ENCODE peak calls at places on chromosomes 16 and 17, in seven cellular contexts. E is psoas muscle; W is aorta; Y is CD4-positive, alpha-beta memory T cell; K is ovary; V is pancreas; H is Karpas-422. R is an unnamed sample. For H3K36me3, the result is how much of the 10 kb centered on the place peaks cover.

GRCh38 chr16:21628196-21628726 is 24.1 kb downstream of the IGSF6 start:
- DNase-seq in H (no peak), Y (no peak), V (no peak), K (no peak), E (no peak), W (no peak), R (no peak)

GRCh38 chr17:32962320-32962707 is 29.3 kb upstream of the SPACA3 start:
- DNase-seq in H (no peak), K (no peak), E (no peak), W (no peak), Y (no peak), V (no peak), R (no peak)

GRCh38 chr17:69954241-69954933 is 120.6 kb upstream of the KCNJ16 start:
- DNase-seq in W (no peak), V (no peak), H (no peak), E (no peak), K (no peak), Y (no peak), R (no peak)

GRCh38 chr17:67993998-67994361 is 2.3 kb downstream of the C17orf58 start:
- DNase-seq in Y (peak), V (no peak), K (no peak), E (no peak), W (no peak), H (peak), R (no peak)

GRCh38 chr16:25735645-25736044 is 43.9 kb downstream of the HS3ST4 start:
- DNase-seq in Y (no peak), E (no peak), H (no peak), V (no peak), W (no peak), K (no peak), R (no peak)

GRCh38 chr16:29962344-29962994 is 590 bp downstream of the TMEM219 start:
- DNase-seq in Y (no peak), E (no peak), H (peak), W (no peak), V (no peak), K (peak), R (no peak)

GRCh38 chr17:34706029-34706428 is 126.6 kb downstream of the TMEM132E start:
- DNase-seq in Y (no peak), K (no peak), H (peak), E (no peak), W (no peak), V (no peak), R (no peak)

GRCh38 chr16:48963901-48964615 is 317.6 kb downstream of the CBLN1 start:
- DNase-seq in K (no peak), E (no peak), W (no peak), Y (no peak), H (no peak), V (no peak), R (no peak)

GRCh38 chr17:1328437-1328836 is 49.0 kb downstream of the TRARG1 start:
- DNase-seq in W (no peak), H (no peak), V (no peak), K (no peak), E (no peak), Y (no peak), R (no peak)

GRCh38 chr16:28495098-28495793 is 803 bp downstream of the APOBR start:
- DNase-seq in V (no peak), E (no peak), H (no peak), Y (no peak), W (no peak), K (no peak), R (no peak)

GRCh38 chr16:4328580-4329353 is 12.9 kb downstream of the GLIS2 start:
- DNase-seq in H (no peak), Y (no peak), E (no peak), K (peak), W (no peak), V (no peak), R (no peak)

GRCh38 chr17:17906418-17907215 is 65.6 kb downstream of the TOM1L2 start:
- DNase-seq in W (peak), Y (no peak), E (no peak), V (no peak), H (no peak), K (no peak), R (no peak)
- H3K27ac ChIP-seq in W (no peak), Y (no peak), E (no peak), V (no peak), H (no peak), K (no peak), R (no peak)

GRCh38 chr17:13005530-13005929 is 12.3 kb downstream of the ELAC2 start:
- DNase-seq in K (no peak), E (no peak), V (no peak), Y (no peak), H (no peak), W (no peak), R (no peak)
- H3K36me3 ChIP-seq in K (under half), E (under half), V (under half), Y (half or more), H (half or more), W (under half), R (under half)

DNA sequence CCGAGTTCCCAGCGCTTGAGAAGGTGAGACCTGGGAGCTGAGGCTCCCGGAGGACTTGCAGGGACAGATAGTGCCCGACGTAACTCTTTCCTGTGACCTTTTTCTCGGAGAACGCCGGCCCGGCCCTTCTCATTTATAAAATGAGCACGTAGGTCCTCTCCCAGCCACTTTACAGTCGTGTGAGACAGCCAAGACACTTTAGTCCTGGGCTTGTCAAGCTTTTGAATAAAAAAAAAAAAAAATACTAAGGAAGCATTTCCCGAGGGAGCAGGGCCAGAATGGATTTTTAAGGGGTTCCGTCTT is 241 bp downstream of the DRC3 start:
- DNase-seq in W (no peak), V (no peak), H (no peak), K (no peak), Y (no peak), E (no peak), R (no peak)
- H3K27ac ChIP-seq in W (no peak), V (peak), H (no peak), K (no peak), Y (peak), E (peak), R (no peak)

GRCh38 chr16:88842308-88842756 is 14.4 kb downstream of the GALNS start:
- DNase-seq in Y (no peak), V (no peak), H (no peak), E (no peak), K (no peak), W (no peak), R (no peak)

GRCh38 chr16:88843256-88843655 is 13.5 kb downstream of the GALNS start:
- DNase-seq in K (no peak), Y (no peak), H (no peak), V (no peak), W (no peak), E (no peak), R (no peak)

GRCh38 chr16:88841521-88842307 is 15.0 kb downstream of the GALNS start:
- DNase-seq in E (no peak), K (no peak), H (no peak), W (no peak), V (no peak), Y (no peak), R (no peak)

GRCh38 chr16:88844412-88845118 is 12.2 kb downstream of the GALNS start:
- DNase-seq in H (peak), V (no peak), Y (no peak), W (no peak), K (no peak), E (no peak), R (no peak)

GRCh38 chr16:88842806-88843205 is 13.9 kb downstream of the GALNS start:
- DNase-seq in V (no peak), H (no peak), K (no peak), Y (no peak), E (no peak), W (no peak), R (no peak)
- H3K36me3 ChIP-seq in V (under half), H (under half), K (under half), Y (under half), E (under half), W (under half), R (under half)

GRCh38 chr17:21466550-21466949 is 90.4 kb downstream of the KCNJ12 start:
- DNase-seq in H (no peak), K (no peak), E (no peak), W (no peak), V (no peak), Y (no peak), R (no peak)
- H3K27ac ChIP-seq in H (no peak), K (no peak), E (no peak), W (no peak), V (no peak), Y (no peak), R (no peak)

GRCh38 chr16:66591018-66591417 is 11.8 kb downstream of the CMTM2 start:
- DNase-seq in W (no peak), H (no peak), K (no peak), E (no peak), V (no peak), Y (no peak), R (no peak)

GRCh38 chr16:66594739-66595138 is 9.8 kb upstream of the CMTM3 start:
- DNase-seq in H (no peak), E (no peak), V (no peak), Y (no peak), K (no peak), W (no peak), R (no peak)

GRCh38 chr16:66592814-66593213 is 11.7 kb upstream of the CMTM3 start:
- DNase-seq in K (no peak), V (no peak), Y (no peak), H (no peak), W (no peak), E (no peak), R (no peak)

GRCh38 chr16:66590322-66590721 is 11.1 kb downstream of the CMTM2 start:
- DNase-seq in E (no peak), K (no peak), Y (peak), V (no peak), H (no peak), W (no peak), R (no peak)

DNA sequence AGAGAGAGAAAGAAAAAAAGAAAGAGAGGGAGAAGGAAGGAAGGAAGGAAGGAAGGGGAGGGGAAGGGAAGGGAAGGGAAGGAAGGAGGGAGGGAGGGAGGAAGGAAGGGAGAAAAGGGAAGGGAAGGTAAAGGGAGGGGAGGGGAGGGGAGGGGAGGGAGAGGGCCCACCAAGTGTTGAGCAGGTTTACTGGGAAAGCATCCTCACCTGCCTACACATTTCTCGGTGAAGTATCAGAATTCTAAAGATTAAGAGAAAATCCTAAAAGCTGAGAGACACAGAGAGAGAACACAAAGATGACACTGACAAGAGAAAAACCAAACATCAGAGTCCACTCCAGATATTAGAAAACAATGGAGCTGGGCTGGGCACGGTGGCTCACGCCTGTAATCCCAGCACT is 12.3 kb upstream of the CMTM3 start:
- DNase-seq in K (no peak), H (no peak), Y (no peak), V (no peak), W (no peak), E (no peak), R (no peak)
- H3K36me3 ChIP-seq in K (under half), H (under half), Y (under half), V (under half), W (under half), E (under half), R (under half)

GRCh38 chr17:57273471-57273870 is 17.1 kb downstream of the MSI2 start:
- DNase-seq in H (no peak), Y (no peak), V (no peak), K (no peak), W (no peak), E (no peak), R (no peak)
- H3K27ac ChIP-seq in H (no peak), Y (no peak), V (no peak), K (no peak), W (no peak), E (no peak), R (no peak)

GRCh38 chr17:41986634-41987033 is 20.0 kb downstream of the CNP start:
- DNase-seq in E (no peak), V (no peak), H (no peak), W (no peak), K (no peak), Y (no peak), R (no peak)

GRCh38 chr17:41982026-41982989 is 15.7 kb downstream of the CNP start:
- DNase-seq in H (no peak), E (no peak), Y (no peak), W (no peak), K (no peak), V (no peak), R (no peak)

GRCh38 chr17:41985919-41986318 is 19.3 kb downstream of the CNP start:
- DNase-seq in E (no peak), H (no peak), V (no peak), W (no peak), Y (no peak), K (no peak), R (no peak)

GRCh38 chr17:41987642-41988041 is 21.0 kb downstream of the CNP start:
- DNase-seq in E (no peak), K (no peak), Y (no peak), V (no peak), W (no peak), H (no peak), R (no peak)

GRCh38 chr17:41984454-41984853 is 17.9 kb downstream of the CNP start:
- DNase-seq in K (no peak), H (no peak), E (no peak), V (no peak), Y (no peak), W (no peak), R (no peak)
- H3K36me3 ChIP-seq in K (under half), H (half or more), E (under half), V (under half), Y (half or more), W (under half), R (under half)